ENCODE peak calls at places on chromosome 13, in ten cellular contexts. F is stimulated activated CD4-positive, alpha-beta T cell treated with anti-CD3 and anti-CD28 coated beads, Interleukin-1b, Interleukin-23, amount 100 ng/mL, for 24 hours; N is CD4-positive, alpha-beta T cell; W is activated CD8-positive, alpha-beta memory T cell treated with anti-CD3 and anti-CD28 coated beads for 1 hour; K is Calu3; I is adrenal gland; L is AG08395; T is hippocampal formation; S is activated effector memory CD4-positive, alpha-beta T cell treated with Interleukin-2 at 50 U/mL for 16 hours; P is NCI-H1694. M is an unnamed sample.

GRCh38 chr13:109180905-109181425 is 551.6 kb downstream of the MYO16 start:
- DNase-seq in L (peak), W (no peak), T (no peak), N (no peak), F (no peak), S (no peak), K (no peak), P (no peak), I (no peak), M (peak)

GRCh38 chr13:113607477-113608245 is 23.1 kb downstream of the TFDP1 start:
- DNase-seq in P (no peak), K (no peak), N (no peak), I (no peak), W (no peak), T (no peak), F (no peak), L (no peak), S (no peak), M (no peak)

GRCh38 chr13:40116008-40116407 is 460.5 kb downstream of the COG6 start:
- DNase-seq in P (no peak), T (no peak), N (peak), L (peak), K (peak), F (no peak), I (peak), W (no peak), S (peak), M (peak)

GRCh38 chr13:113883921-113884804 is 20.3 kb upstream of the GAS6 start:
- DNase-seq in W (no peak), L (no peak), I (no peak), T (no peak), S (no peak), F (no peak), K (no peak), P (no peak), N (no peak), M (no peak)

GRCh38 chr13:21399741-21400140 is 59.4 kb downstream of the ZDHHC20 start:
- DNase-seq in W (no peak), F (no peak), L (no peak), P (no peak), N (no peak), S (no peak), I (no peak), T (no peak), K (no peak), M (no peak)

GRCh38 chr13:44231786-44232516 is 141.7 kb upstream of the SERP2 start:
- DNase-seq in K (peak), S (no peak), W (no peak), L (peak), T (no peak), I (peak), N (no peak), F (no peak), P (no peak), M (peak)

GRCh38 chr13:19960673-19961015 is 2.1 kb downstream of the ZMYM2 start:
- DNase-seq in L (no peak), F (no peak), I (no peak), N (no peak), P (no peak), W (no peak), T (no peak), K (no peak), S (no peak), M (no peak)

GRCh38 chr13:45156565-45157361 is 36.5 kb downstream of the GTF2F2 start:
- DNase-seq in T (no peak), W (no peak), F (no peak), I (no peak), N (no peak), S (no peak), L (no peak), K (no peak), P (no peak), M (no peak)

GRCh38 chr13:75544681-75545333 is 4.8 kb upstream of the UCHL3 start:
- DNase-seq in K (no peak), L (peak), I (peak), T (no peak), S (no peak), W (no peak), P (no peak), N (no peak), F (no peak), M (peak)